ENCODE peak calls at places on chromosomes 7 and 10, in nine cellular contexts. O is cardiac fibroblast, E is sigmoid colon, Z is HepG2, R is fibroblast of pulmonary artery, H is WERI-Rb-1, B is fibroblast of lung, P is A549, K is AG04450. C is an unnamed sample.

GRCh38 chr7:95397381-95397780 is 1.2 kb upstream of the PON3 start:
- DNase-seq in O (no peak), E (no peak), Z (no peak), R (no peak), H (no peak), B (no peak), P (no peak), K (no peak), C (no peak)

GRCh38 chr7:127809285-127809702 is 157.3 kb downstream of the SND1 start:
- DNase-seq in O (no peak), E (no peak), Z (no peak), R (peak), H (peak), B (peak), P (no peak), K (peak), C (no peak)

GRCh38 chr10:4770766-4771553 is 55.0 kb upstream of the AKR1E2 start:
- DNase-seq in O (peak), E (no peak), Z (peak), R (peak), H (no peak), B (peak), P (peak), K (peak), C (no peak)

GRCh38 chr10:78775891-78776290 is 292.9 kb upstream of the ZMIZ1 start:
- DNase-seq in O (no peak), E (no peak), Z (no peak), R (no peak), H (no peak), B (no peak), P (no peak), K (no peak), C (no peak)

GRCh38 chr10:70038926-70039325 is 13.7 kb upstream of the MACROH2A2 start:
- DNase-seq in O (no peak), E (no peak), Z (no peak), R (no peak), H (no peak), B (no peak), P (no peak), K (no peak), C (no peak)

GRCh38 chr7:141649865-141650499 is 52.0 kb downstream of the DENND11 start:
- DNase-seq in O (peak), E (peak), Z (peak), R (peak), H (peak), B (peak), P (peak), K (peak), C (peak)

GRCh38 chr10:80501381-80501912 is 36.3 kb upstream of the SH2D4B start:
- DNase-seq in O (no peak), E (no peak), Z (no peak), R (no peak), H (no peak), B (peak), P (no peak), K (no peak), C (no peak)

GRCh38 chr10:127649642-127650041 is 87.3 kb upstream of the FOXI2 start:
- DNase-seq in O (no peak), E (no peak), Z (peak), R (no peak), H (peak), B (no peak), P (peak), K (no peak), C (no peak)

GRCh38 chr7:51012569-51013217 is 230.0 kb upstream of the GRB10 start:
- DNase-seq in O (no peak), E (no peak), Z (no peak), R (no peak), H (no peak), B (no peak), P (no peak), K (no peak), C (no peak)

GRCh38 chr10:131203456-131204357 is 107.8 kb downstream of the TCERG1L start:
- DNase-seq in O (no peak), E (no peak), Z (no peak), R (no peak), H (no peak), B (no peak), P (no peak), K (no peak), C (no peak)

GRCh38 chr10:78953124-78954008 is 115.4 kb upstream of the ZMIZ1 start:
- DNase-seq in O (peak), E (no peak), Z (no peak), R (peak), H (no peak), B (peak), P (no peak), K (no peak), C (no peak)

GRCh38 chr7:130733866-130734524 is at the start of gene KLF14:
- DNase-seq in O (no peak), E (no peak), Z (no peak), R (no peak), H (peak), B (peak), P (no peak), K (no peak), C (peak)

GRCh38 chr7:150755473-150756099 is 18.4 kb downstream of the GIMAP5 start:
- DNase-seq in O (no peak), E (no peak), Z (no peak), R (no peak), H (no peak), B (no peak), P (no peak), K (no peak), C (peak)

GRCh38 chr10:48634984-48635557 is 30.2 kb upstream of the ARHGAP22 start:
- DNase-seq in O (no peak), E (no peak), Z (no peak), R (no peak), H (no peak), B (no peak), P (no peak), K (no peak), C (no peak)

GRCh38 chr7:29854257-29854938 is 48.1 kb downstream of the WIPF3 start:
- DNase-seq in O (peak), E (no peak), Z (no peak), R (peak), H (no peak), B (peak), P (no peak), K (no peak), C (no peak)

GRCh38 chr7:79452495-79453265 is 787 bp downstream of the MAGI2 start:
- DNase-seq in O (peak), E (peak), Z (peak), R (peak), H (peak), B (peak), P (peak), K (no peak), C (peak)

GRCh38 chr7:27600247-27600646 is 62.4 kb downstream of the HIBADH start:
- DNase-seq in O (peak), E (no peak), Z (peak), R (peak), H (no peak), B (no peak), P (no peak), K (no peak), C (no peak)

GRCh38 chr7:158228986-158229385 is 358.6 kb downstream of the PTPRN2 start:
- DNase-seq in O (no peak), E (no peak), Z (peak), R (no peak), H (no peak), B (no peak), P (no peak), K (no peak), C (no peak)

GRCh38 chr10:131207584-131208532 is 103.7 kb downstream of the TCERG1L start:
- DNase-seq in O (no peak), E (no peak), Z (no peak), R (no peak), H (no peak), B (no peak), P (no peak), K (no peak), C (no peak)

GRCh38 chr7:12493407-12493806 is 77.1 kb upstream of the SCIN start:
- DNase-seq in O (peak), E (no peak), Z (no peak), R (peak), H (peak), B (peak), P (no peak), K (no peak), C (no peak)

GRCh38 chr7:130879191-130879590 is 145.2 kb upstream of the KLF14 start:
- DNase-seq in O (no peak), E (no peak), Z (no peak), R (no peak), H (no peak), B (no peak), P (no peak), K (no peak), C (no peak)

DNA sequence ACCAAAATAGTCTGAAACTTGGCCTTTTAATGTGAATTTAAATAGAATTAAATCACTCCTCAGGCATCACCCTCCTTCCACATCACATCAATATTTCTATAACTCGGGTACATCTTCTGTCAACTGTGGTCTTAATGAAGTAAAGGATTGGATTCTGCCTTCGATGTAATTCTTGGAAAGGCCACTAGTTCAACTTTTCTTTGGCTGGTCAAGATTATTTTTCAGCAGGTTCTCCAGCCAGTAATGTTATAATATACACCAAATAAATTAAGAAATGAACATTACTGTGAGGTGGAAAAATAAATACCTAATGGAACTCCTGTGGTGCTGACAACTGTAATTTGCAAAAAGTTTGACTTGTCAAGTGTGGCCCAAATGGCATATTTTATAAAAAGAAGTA is 9.7 kb upstream of the SLC16A9 start:
- DNase-seq in O (no peak), E (no peak), Z (no peak), R (no peak), H (no peak), B (no peak), P (no peak), K (no peak), C (no peak)
- TF ChIP-seq CTCF in O (no peak), E (no peak), Z (no peak), R (peak), H (no peak), B (no peak), P (no peak), K (peak), C (no peak)

GRCh38 chr7:128946936-128947830 is 9.5 kb downstream of the IRF5 start:
- DNase-seq in O (no peak), E (no peak), Z (no peak), R (no peak), H (no peak), B (no peak), P (no peak), K (no peak), C (no peak)
- TF ChIP-seq CTCF in O (peak), E (no peak), Z (peak), R (no peak), H (peak), B (no peak), P (peak), K (peak), C (peak)

DNA sequence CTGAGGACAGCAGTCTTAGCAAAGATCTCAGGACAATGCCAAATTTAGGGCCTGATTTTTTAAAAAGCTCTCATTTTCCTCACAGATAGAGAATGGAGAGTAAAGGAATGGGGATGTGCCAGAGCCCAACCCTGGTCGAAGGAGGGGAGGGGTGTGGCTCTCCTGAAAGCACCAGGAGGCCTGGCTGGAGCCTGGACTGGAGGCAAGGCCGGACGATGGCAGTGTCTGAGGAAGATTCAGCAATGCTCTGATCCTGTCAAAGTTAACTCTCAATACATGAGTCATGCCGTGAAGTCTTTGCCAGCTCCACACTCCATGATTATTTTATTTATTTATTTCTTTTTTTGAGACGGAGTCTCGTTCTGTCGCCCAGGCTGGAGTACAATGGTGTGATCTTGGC is 108.3 kb downstream of the UPF2 start:
- DNase-seq in O (no peak), E (no peak), Z (no peak), R (no peak), H (no peak), B (peak), P (no peak), K (no peak), C (no peak)
- TF ChIP-seq CTCF in O (no peak), E (no peak), Z (no peak), R (no peak), H (no peak), B (no peak), P (no peak), K (no peak), C (no peak)

DNA sequence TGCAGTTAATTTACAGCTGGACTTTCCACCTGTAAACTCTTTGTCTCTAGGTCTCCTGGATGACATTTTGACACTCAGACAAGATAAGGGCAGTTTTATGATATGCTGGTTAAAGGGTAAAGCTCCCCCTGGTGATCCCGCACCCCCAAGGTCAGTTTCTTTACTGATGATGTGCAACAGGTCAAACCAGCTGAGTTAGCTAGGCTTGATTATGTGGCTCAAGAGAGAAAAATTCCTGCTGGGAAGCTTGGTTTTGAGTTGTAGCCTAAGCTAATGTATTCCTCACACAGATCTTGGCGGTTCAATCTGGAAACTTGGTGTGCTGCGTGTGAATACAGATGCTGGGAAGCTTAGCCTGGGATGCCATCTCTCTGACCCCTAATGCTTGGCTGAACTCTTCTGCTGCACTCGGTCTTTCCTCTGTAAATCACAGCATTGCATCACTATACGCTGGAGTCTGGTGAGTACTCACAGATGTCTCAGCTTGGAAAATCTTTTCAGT is 11.4 kb upstream of the AKR1D1 start:
- DNase-seq in O (peak), E (no peak), Z (peak), R (peak), H (no peak), B (no peak), P (no peak), K (no peak), C (no peak)
- TF ChIP-seq CTCF in O (no peak), E (no peak), Z (peak), R (no peak), H (no peak), B (no peak), P (no peak), K (no peak), C (no peak)

GRCh38 chr10:27826369-27826768 is 80.8 kb upstream of the MKX start:
- DNase-seq in O (no peak), E (no peak), Z (no peak), R (no peak), H (no peak), B (no peak), P (no peak), K (no peak), C (no peak)
- TF ChIP-seq CTCF in O (no peak), E (no peak), Z (no peak), R (no peak), H (no peak), B (no peak), P (no peak), K (no peak), C (no peak)